ENCODE peak calls at places on chromosome 12, in eight cellular contexts. T is AG04450; G is GM18507; M is fibroblast of villous mesenchyme; B is stimulated activated CD4-positive, alpha-beta T cell treated with anti-CD3 and anti-CD28 coated beads, Interleukin-4, amount 100 ng/mL, for 48 hours; J is frontal cortex; D is transverse colon; F is fibroblast of lung. E is an unnamed sample.

GRCh38 chr12:120497524-120498150 is 1.7 kb downstream of the DYNLL1 start:
- DNase-seq in T (no peak), G (no peak), M (peak; percentile 19), B (no peak), J (no peak), D (no peak), F (peak; percentile 45), E (no peak)

GRCh38 chr12:80040075-80040738 is 59.1 kb upstream of the OTOGL start:
- DNase-seq in T (no peak), G (no peak), M (no peak), B (no peak), J (no peak), D (no peak), F (peak; percentile 92), E (no peak)

GRCh38 chr12:121590476-121591143 is 9.8 kb upstream of the KDM2B start:
- DNase-seq in T (no peak), G (no peak), M (peak; percentile 66), B (peak; percentile 47), J (no peak), D (no peak), F (peak; percentile 71), E (no peak)

GRCh38 chr12:55743131-55743921 is 404 bp downstream of the GDF11 start:
- DNase-seq in T (no peak), G (no peak), M (peak; percentile 79), B (no peak), J (no peak), D (peak; percentile 65), F (peak; percentile 70), E (no peak)

GRCh38 chr12:52413787-52414345 is 7.7 kb upstream of the KRT82 start:
- DNase-seq in T (no peak), G (no peak), M (no peak), B (no peak), J (no peak), D (no peak), F (no peak), E (no peak)

GRCh38 chr12:8697120-8697475 is 693 bp upstream of the RIMKLB start:
- DNase-seq in T (no peak), G (no peak), M (peak; percentile 39), B (peak; percentile 2), J (peak; percentile 40), D (no peak), F (peak; percentile 56), E (peak; percentile 52)

GRCh38 chr12:19669793-19670192 is 230.5 kb downstream of the AEBP2 start:
- DNase-seq in T (no peak), G (no peak), M (no peak), B (no peak), J (no peak), D (no peak), F (no peak), E (no peak)

GRCh38 chr12:55728185-55728931 is 451 bp downstream of the CD63 start:
- DNase-seq in T (no peak), G (no peak), M (peak; percentile 81), B (no peak), J (peak; percentile 79), D (peak; percentile 81), F (peak; percentile 70), E (peak; percentile 70)

GRCh38 chr12:131087991-131088700 is 134.4 kb downstream of the ADGRD1 start:
- DNase-seq in T (no peak), G (no peak), M (no peak), B (no peak), J (no peak), D (no peak), F (no peak), E (peak; percentile 36)

GRCh38 chr12:2179953-2180736 is 127.4 kb downstream of the CACNA1C start:
- DNase-seq in T (peak; percentile 85), G (no peak), M (peak; percentile 94), B (no peak), J (no peak), D (peak; percentile 62), F (peak; percentile 95), E (peak; percentile 75)

GRCh38 chr12:64678835-64679234 is 68.5 kb downstream of the RASSF3 start:
- DNase-seq in T (no peak), G (no peak), M (no peak), B (no peak), J (no peak), D (no peak), F (no peak), E (no peak)

GRCh38 chr12:20188930-20189653 is 179.2 kb upstream of the PDE3A start:
- DNase-seq in T (no peak), G (no peak), M (peak; percentile 28), B (no peak), J (no peak), D (no peak), F (no peak), E (no peak)

GRCh38 chr12:9673404-9674225 is 4.1 kb downstream of the CLEC2D start:
- DNase-seq in T (peak; percentile 65), G (no peak), M (peak; percentile 91), B (peak; percentile 61), J (no peak), D (peak; percentile 42), F (peak; percentile 94), E (no peak)

GRCh38 chr12:32533971-32534590 is 134.7 kb downstream of the FGD4 start:
- DNase-seq in T (peak; percentile 95), G (no peak), M (peak; percentile 98), B (no peak), J (no peak), D (peak; percentile 78), F (peak; percentile 97), E (no peak)

GRCh38 chr12:115204957-115205754 is 521.2 kb upstream of the TBX3 start:
- DNase-seq in T (no peak), G (no peak), M (peak; percentile 76), B (no peak), J (no peak), D (no peak), F (peak; percentile 72), E (no peak)

E was measured in dorsolateral prefrontal cortex.